ENCODE peak calls at places on chromosomes 4 and X, in five cellular contexts. One of them, this sample, is unnamed.

GRCh38 chr4:180932365-180933001 is 1310.7 kb upstream of the TENM3 start:
- DNase-seq in stimulated activated CD4-positive, alpha-beta T cell treated with anti-CD3 and anti-CD28 coated beads, Interleukin-15, amount 100 ng/mL, for 48 hours: no peak
- DNase-seq in neural crest cell: no peak
- DNase-seq in HepG2: no peak
- DNase-seq in activated T-cell treated with anti-CD3 and anti-CD28 coated beads, Interleukin-2, amount 50 U/mL, for 4 hours: no peak
- DNase-seq in this sample: no peak

GRCh38 chrX:36609653-36610585 is 398.2 kb upstream of the FAM47C start:
- DNase-seq in stimulated activated CD4-positive, alpha-beta T cell treated with anti-CD3 and anti-CD28 coated beads, Interleukin-15, amount 100 ng/mL, for 48 hours: no peak
- DNase-seq in neural crest cell: no peak
- DNase-seq in HepG2: no peak
- DNase-seq in activated T-cell treated with anti-CD3 and anti-CD28 coated beads, Interleukin-2, amount 50 U/mL, for 4 hours: no peak
- DNase-seq in this sample: no peak

GRCh38 chrX:29948653-29949052 is 266.7 kb upstream of the MAGEB2 start:
- DNase-seq in stimulated activated CD4-positive, alpha-beta T cell treated with anti-CD3 and anti-CD28 coated beads, Interleukin-15, amount 100 ng/mL, for 48 hours: no peak
- DNase-seq in neural crest cell: no peak
- DNase-seq in HepG2: no peak
- DNase-seq in activated T-cell treated with anti-CD3 and anti-CD28 coated beads, Interleukin-2, amount 50 U/mL, for 4 hours: no peak
- DNase-seq in this sample: no peak

GRCh38 chr4:66639361-66639760 is 905.9 kb downstream of the CENPC start:
- DNase-seq in stimulated activated CD4-positive, alpha-beta T cell treated with anti-CD3 and anti-CD28 coated beads, Interleukin-15, amount 100 ng/mL, for 48 hours: no peak
- DNase-seq in neural crest cell: no peak
- DNase-seq in HepG2: no peak
- DNase-seq in activated T-cell treated with anti-CD3 and anti-CD28 coated beads, Interleukin-2, amount 50 U/mL, for 4 hours: no peak
- DNase-seq in this sample: no peak

GRCh38 chr4:26050671-26051070 is 136.7 kb downstream of the SMIM20 start:
- DNase-seq in stimulated activated CD4-positive, alpha-beta T cell treated with anti-CD3 and anti-CD28 coated beads, Interleukin-15, amount 100 ng/mL, for 48 hours: no peak
- DNase-seq in neural crest cell: no peak
- DNase-seq in HepG2: no peak
- DNase-seq in activated T-cell treated with anti-CD3 and anti-CD28 coated beads, Interleukin-2, amount 50 U/mL, for 4 hours: no peak
- DNase-seq in this sample: no peak

GRCh38 chr4:152734699-152735050 is 44.9 kb downstream of the TIGD4 start:
- DNase-seq in stimulated activated CD4-positive, alpha-beta T cell treated with anti-CD3 and anti-CD28 coated beads, Interleukin-15, amount 100 ng/mL, for 48 hours: no peak
- DNase-seq in neural crest cell: no peak
- DNase-seq in HepG2: no peak
- DNase-seq in activated T-cell treated with anti-CD3 and anti-CD28 coated beads, Interleukin-2, amount 50 U/mL, for 4 hours: no peak
- DNase-seq in this sample: no peak

GRCh38 chrX:139202742-139203410 is 327.7 kb upstream of the F9 start:
- DNase-seq in stimulated activated CD4-positive, alpha-beta T cell treated with anti-CD3 and anti-CD28 coated beads, Interleukin-15, amount 100 ng/mL, for 48 hours: no peak
- DNase-seq in neural crest cell: peak
- DNase-seq in HepG2: no peak
- DNase-seq in activated T-cell treated with anti-CD3 and anti-CD28 coated beads, Interleukin-2, amount 50 U/mL, for 4 hours: no peak
- DNase-seq in this sample: no peak

GRCh38 chr4:126130200-126130599 is 815.4 kb downstream of the FAT4 start:
- DNase-seq in stimulated activated CD4-positive, alpha-beta T cell treated with anti-CD3 and anti-CD28 coated beads, Interleukin-15, amount 100 ng/mL, for 48 hours: no peak
- DNase-seq in neural crest cell: no peak
- DNase-seq in HepG2: no peak
- DNase-seq in activated T-cell treated with anti-CD3 and anti-CD28 coated beads, Interleukin-2, amount 50 U/mL, for 4 hours: no peak
- DNase-seq in this sample: no peak

GRCh38 chr4:132642196-132642817 is 506.8 kb upstream of the PCDH10 start:
- DNase-seq in stimulated activated CD4-positive, alpha-beta T cell treated with anti-CD3 and anti-CD28 coated beads, Interleukin-15, amount 100 ng/mL, for 48 hours: no peak
- DNase-seq in neural crest cell: peak
- DNase-seq in HepG2: peak
- DNase-seq in activated T-cell treated with anti-CD3 and anti-CD28 coated beads, Interleukin-2, amount 50 U/mL, for 4 hours: no peak
- DNase-seq in this sample: peak

GRCh38 chrX:36787787-36788186 is 220.4 kb upstream of the FAM47C start:
- DNase-seq in stimulated activated CD4-positive, alpha-beta T cell treated with anti-CD3 and anti-CD28 coated beads, Interleukin-15, amount 100 ng/mL, for 48 hours: no peak
- DNase-seq in neural crest cell: no peak
- DNase-seq in HepG2: no peak
- DNase-seq in activated T-cell treated with anti-CD3 and anti-CD28 coated beads, Interleukin-2, amount 50 U/mL, for 4 hours: no peak
- DNase-seq in this sample: no peak

GRCh38 chr4:10661047-10661446 is 23.5 kb downstream of the CLNK start:
- DNase-seq in stimulated activated CD4-positive, alpha-beta T cell treated with anti-CD3 and anti-CD28 coated beads, Interleukin-15, amount 100 ng/mL, for 48 hours: no peak
- DNase-seq in neural crest cell: no peak
- DNase-seq in HepG2: no peak
- DNase-seq in activated T-cell treated with anti-CD3 and anti-CD28 coated beads, Interleukin-2, amount 50 U/mL, for 4 hours: no peak
- DNase-seq in this sample: no peak

GRCh38 chr4:31071807-31072486 is 351.8 kb downstream of the PCDH7 start:
- DNase-seq in stimulated activated CD4-positive, alpha-beta T cell treated with anti-CD3 and anti-CD28 coated beads, Interleukin-15, amount 100 ng/mL, for 48 hours: no peak
- DNase-seq in neural crest cell: no peak
- DNase-seq in HepG2: no peak
- DNase-seq in activated T-cell treated with anti-CD3 and anti-CD28 coated beads, Interleukin-2, amount 50 U/mL, for 4 hours: no peak
- DNase-seq in this sample: no peak

GRCh38 chr4:182307746-182308145 is 64.5 kb downstream of the TENM3 start:
- DNase-seq in stimulated activated CD4-positive, alpha-beta T cell treated with anti-CD3 and anti-CD28 coated beads, Interleukin-15, amount 100 ng/mL, for 48 hours: no peak
- DNase-seq in neural crest cell: no peak
- DNase-seq in HepG2: no peak
- DNase-seq in activated T-cell treated with anti-CD3 and anti-CD28 coated beads, Interleukin-2, amount 50 U/mL, for 4 hours: no peak
- DNase-seq in this sample: no peak

GRCh38 chrX:13239272-13239671 is 80.6 kb downstream of the ATXN3L start:
- DNase-seq in stimulated activated CD4-positive, alpha-beta T cell treated with anti-CD3 and anti-CD28 coated beads, Interleukin-15, amount 100 ng/mL, for 48 hours: no peak
- DNase-seq in neural crest cell: no peak
- DNase-seq in HepG2: no peak
- DNase-seq in activated T-cell treated with anti-CD3 and anti-CD28 coated beads, Interleukin-2, amount 50 U/mL, for 4 hours: no peak
- DNase-seq in this sample: no peak

GRCh38 chr4:186740822-186741221 is 17.2 kb upstream of the FAT1 start:
- DNase-seq in stimulated activated CD4-positive, alpha-beta T cell treated with anti-CD3 and anti-CD28 coated beads, Interleukin-15, amount 100 ng/mL, for 48 hours: no peak
- DNase-seq in neural crest cell: no peak
- DNase-seq in HepG2: no peak
- DNase-seq in activated T-cell treated with anti-CD3 and anti-CD28 coated beads, Interleukin-2, amount 50 U/mL, for 4 hours: no peak
- DNase-seq in this sample: no peak

GRCh38 chrX:103310592-103311400 is at the start of gene BEX2:
- DNase-seq in stimulated activated CD4-positive, alpha-beta T cell treated with anti-CD3 and anti-CD28 coated beads, Interleukin-15, amount 100 ng/mL, for 48 hours: peak
- DNase-seq in neural crest cell: peak
- DNase-seq in HepG2: no peak
- DNase-seq in activated T-cell treated with anti-CD3 and anti-CD28 coated beads, Interleukin-2, amount 50 U/mL, for 4 hours: peak
- DNase-seq in this sample: peak

GRCh38 chr4:77877167-77877566 is 14.5 kb downstream of the MRPL1 start:
- DNase-seq in stimulated activated CD4-positive, alpha-beta T cell treated with anti-CD3 and anti-CD28 coated beads, Interleukin-15, amount 100 ng/mL, for 48 hours: no peak
- DNase-seq in neural crest cell: no peak
- DNase-seq in HepG2: no peak
- DNase-seq in activated T-cell treated with anti-CD3 and anti-CD28 coated beads, Interleukin-2, amount 50 U/mL, for 4 hours: no peak
- DNase-seq in this sample: no peak